ENCODE peak calls at places on chromosome 17, in eight cellular contexts. T is LHCN-M2; A is progenitor cell of endocrine pancreas; X is activated CD4-positive, alpha-beta T cell treated with anti-CD3 and anti-CD28 coated beads, Interleukin-2, amount 10 ng/mL, durations not matched to agents 7 days and 5 days; G is kidney glomerular epithelial cell; P is MG63; U is SJCRH30; H is T-helper 17 cell. F is an unnamed sample.

GRCh38 chr17:76199466-76199865 is 40.8 kb downstream of the RNF157 start:
- DNase-seq in A (no peak), H (peak), U (peak), X (peak), P (no peak), G (no peak), T (peak), F (no peak)

GRCh38 chr17:68089881-68090280 is 54.3 kb downstream of the KPNA2 start:
- DNase-seq in U (peak), T (peak), H (no peak), X (no peak), G (no peak), A (no peak), P (no peak), F (peak)

GRCh38 chr17:43010667-43011308 is 4.2 kb downstream of the IFI35 start:
- DNase-seq in U (no peak), H (no peak), T (no peak), X (no peak), A (no peak), G (no peak), P (no peak), F (no peak)

GRCh38 chr17:50447870-50448573 is 20.7 kb downstream of the CHAD start:
- DNase-seq in A (no peak), G (no peak), X (no peak), U (no peak), T (no peak), H (no peak), P (no peak), F (peak)

GRCh38 chr17:26809033-26809432 is 484.9 kb upstream of the WSB1 start:
- DNase-seq in H (no peak), X (no peak), U (no peak), G (no peak), A (no peak), T (no peak), P (no peak), F (no peak)

GRCh38 chr17:40550608-40551007 is 14.7 kb downstream of the CCR7 start:
- DNase-seq in H (no peak), T (peak), P (peak), U (no peak), A (peak), X (no peak), G (peak), F (no peak)

GRCh38 chr17:41717408-41718286 is 5.5 kb downstream of the GAST start:
- DNase-seq in T (no peak), H (no peak), U (no peak), P (no peak), G (peak), X (peak), A (no peak), F (no peak)

GRCh38 chr17:66135896-66136295 is 56.0 kb downstream of the CEP112 start:
- DNase-seq in T (no peak), U (no peak), A (no peak), G (no peak), X (no peak), P (no peak), H (no peak), F (no peak)

GRCh38 chr17:73952136-73952497 is 251.4 kb upstream of the RPL38 start:
- DNase-seq in G (no peak), U (no peak), H (no peak), T (no peak), P (no peak), X (no peak), A (no peak), F (no peak)

GRCh38 chr17:17382060-17382449 is 78.9 kb downstream of the NT5M start:
- DNase-seq in G (no peak), X (no peak), P (no peak), T (no peak), U (no peak), A (no peak), H (no peak), F (no peak)

GRCh38 chr17:34650361-34650760 is 71.0 kb downstream of the TMEM132E start:
- DNase-seq in G (no peak), T (no peak), X (no peak), H (no peak), P (no peak), U (no peak), A (no peak), F (no peak)

GRCh38 chr17:20230924-20231323 is 221.8 kb downstream of the SPECC1 start:
- DNase-seq in U (no peak), A (no peak), T (no peak), G (no peak), X (no peak), H (no peak), P (no peak), F (no peak)

GRCh38 chr17:9120471-9120870 is 99.2 kb downstream of the NTN1 start:
- DNase-seq in X (no peak), P (no peak), U (peak), H (no peak), T (no peak), G (no peak), A (no peak), F (no peak)

GRCh38 chr17:42067371-42068180 is 17.2 kb upstream of the C17orf113 start:
- DNase-seq in T (no peak), A (peak), X (peak), G (no peak), U (peak), P (peak), H (peak), F (peak)

GRCh38 chr17:77836557-77837041 is 121.9 kb upstream of the TNRC6C start:
- DNase-seq in U (no peak), H (no peak), X (no peak), A (no peak), G (peak), T (peak), P (peak), F (no peak)

GRCh38 chr17:2138318-2138717 is 83.4 kb downstream of the HIC1 start:
- DNase-seq in U (peak), T (peak), H (no peak), P (no peak), G (no peak), X (peak), A (no peak), F (peak)

GRCh38 chr17:50262001-50262794 is 12.1 kb upstream of the TMEM92 start:
- DNase-seq in P (no peak), G (no peak), T (no peak), H (no peak), X (no peak), A (no peak), U (no peak), F (no peak)

GRCh38 chr17:17857496-17857895 is 20.7 kb upstream of the SREBF1 start:
- DNase-seq in H (no peak), A (no peak), P (no peak), T (no peak), U (no peak), X (no peak), G (no peak), F (no peak)

GRCh38 chr17:42281571-42282096 is 5.4 kb upstream of the STAT5B start:
- DNase-seq in H (no peak), P (no peak), X (no peak), T (no peak), A (no peak), U (no peak), G (no peak), F (peak)

GRCh38 chr17:38439436-38439835 is 11.2 kb downstream of the ARHGAP23 start:
- DNase-seq in T (no peak), U (no peak), A (no peak), P (no peak), X (no peak), H (no peak), G (no peak), F (no peak)

GRCh38 chr17:60139438-60140285 is 10.1 kb upstream of the CA4 start:
- DNase-seq in X (peak), P (peak), H (peak), A (peak), T (peak), U (peak), G (peak), F (no peak)

GRCh38 chr17:30225919-30226553 is 9.5 kb downstream of the SLC6A4 start:
- DNase-seq in X (no peak), A (no peak), H (no peak), P (no peak), T (no peak), U (no peak), G (no peak), F (no peak)

GRCh38 chr17:10737168-10737622 is 7.4 kb upstream of the TMEM220 start:
- DNase-seq in G (peak), A (peak), T (peak), X (peak), P (peak), U (peak), H (no peak), F (peak)

GRCh38 chr17:56150631-56151030 is 2.6 kb upstream of the ANKFN1 start:
- DNase-seq in U (no peak), T (no peak), A (no peak), P (no peak), H (no peak), X (no peak), G (no peak), F (no peak)

GRCh38 chr17:41835800-41836549 is at the start of gene NT5C3B:
- DNase-seq in P (peak), G (peak), A (peak), T (peak), H (peak), X (peak), U (peak), F (peak)

GRCh38 chr17:69763503-69763902 is 311.5 kb upstream of the KCNJ16 start:
- DNase-seq in U (peak), T (peak), X (no peak), G (no peak), P (peak), A (no peak), H (no peak), F (no peak)

GRCh38 chr17:31527606-31528005 is 136.1 kb downstream of the RAB11FIP4 start:
- DNase-seq in X (no peak), T (no peak), H (no peak), G (no peak), A (no peak), U (no peak), P (peak), F (no peak)

GRCh38 chr17:29710891-29711418 is 88.2 kb upstream of the CORO6 start:
- DNase-seq in P (no peak), A (no peak), T (peak), G (peak), U (no peak), X (no peak), H (no peak), F (no peak)

GRCh38 chr17:4485676-4486646 is 12.7 kb upstream of the SPNS2 start:
- DNase-seq in T (no peak), H (no peak), X (peak), A (no peak), G (no peak), U (no peak), P (no peak), F (no peak)

GRCh38 chr17:16417896-16418683 is 2.7 kb downstream of the TRPV2 start:
- DNase-seq in T (peak), U (peak), H (no peak), X (no peak), A (no peak), G (peak), P (peak), F (no peak)

GRCh38 chr17:74259667-74260524 is 14.1 kb upstream of the DNAI2 start:
- DNase-seq in X (no peak), A (no peak), H (no peak), G (no peak), T (no peak), U (peak), P (no peak), F (no peak)

GRCh38 chr17:40516581-40517285 is 15.3 kb upstream of the TNS4 start:
- DNase-seq in U (no peak), A (no peak), T (no peak), X (peak), P (no peak), G (no peak), H (no peak), F (no peak)

GRCh38 chr17:49266233-49266632 is 35.6 kb upstream of the PHOSPHO1 start:
- DNase-seq in U (no peak), P (no peak), G (no peak), T (no peak), H (no peak), X (no peak), A (no peak), F (no peak)

GRCh38 chr17:73291260-73291801 is 20.5 kb downstream of the CDC42EP4 start:
- DNase-seq in H (no peak), T (peak), X (no peak), P (peak), A (no peak), U (peak), G (peak), F (no peak)

GRCh38 chr17:1197781-1198490 is 18.2 kb upstream of the ABR start:
- DNase-seq in H (no peak), T (no peak), U (peak), X (peak), P (no peak), A (no peak), G (no peak), F (no peak)